ENCODE peak calls at places on chromosomes 2 and 18, in ten cellular contexts. J, X, R, N, S, C, W, M, L and G are unnamed samples.

GRCh38 chr2:127643698-127644660 is 2.0 kb upstream of the GPR17 start:
- DNase-seq in W (no peak), R (no peak), M (no peak), X (no peak), N (no peak), C (no peak), J (no peak), S (no peak), L (no peak), G (no peak)

GRCh38 chr18:49666045-49666444 is 104.2 kb downstream of the LIPG start:
- DNase-seq in R (no peak), L (no peak), W (no peak), N (no peak), X (no peak), S (no peak), J (no peak), M (no peak), C (no peak), G (no peak)

GRCh38 chr2:181570833-181571661 is 85.9 kb downstream of the CERKL start:
- DNase-seq in W (no peak), N (peak; percentile 9), J (no peak), M (no peak), C (no peak), R (no peak), S (peak; percentile 7), L (no peak), X (no peak), G (no peak)

GRCh38 chr2:106575955-106576354 is 88.8 kb downstream of the CD8B2 start:
- DNase-seq in L (no peak), J (no peak), S (no peak), W (no peak), N (no peak), M (no peak), X (no peak), C (no peak), R (no peak), G (no peak)

GRCh38 chr2:239190346-239190745 is 210.5 kb downstream of the HDAC4 start:
- DNase-seq in J (no peak), M (peak; percentile 59), S (no peak), L (no peak), X (no peak), R (no peak), W (no peak), C (no peak), N (no peak), G (no peak)

GRCh38 chr2:191869178-191869577 is 22.3 kb upstream of the CAVIN2 start:
- DNase-seq in X (peak; percentile 58), J (no peak), C (no peak), N (no peak), R (no peak), W (no peak), L (no peak), S (peak; percentile 4), M (no peak), G (no peak)

GRCh38 chr2:236574424-236575145 is 5.0 kb downstream of the ACKR3 start:
- DNase-seq in M (no peak), N (no peak), W (no peak), L (no peak), R (no peak), J (no peak), X (no peak), S (no peak), C (no peak), G (no peak)

GRCh38 chr18:41992066-41992465 is 37.0 kb downstream of the PIK3C3 start:
- DNase-seq in X (no peak), C (no peak), N (no peak), M (no peak), R (no peak), S (peak; percentile 48), L (no peak), J (no peak), W (no peak), G (no peak)

GRCh38 chr2:236049981-236050380 is 118.2 kb downstream of the GBX2 start:
- DNase-seq in C (no peak), M (no peak), N (no peak), J (no peak), R (no peak), X (no peak), S (no peak), W (no peak), L (no peak), G (no peak)

GRCh38 chr18:41873730-41874129 is 81.3 kb upstream of the PIK3C3 start:
- DNase-seq in J (no peak), N (no peak), L (no peak), X (no peak), C (no peak), R (no peak), W (no peak), M (no peak), S (no peak), G (no peak)

GRCh38 chr2:241948299-241948897 is 78.9 kb downstream of the RTP5 start:
- DNase-seq in C (no peak), X (no peak), R (no peak), W (no peak), N (no peak), L (no peak), S (no peak), J (no peak), M (peak; percentile 12), G (no peak)

GRCh38 chr2:112891333-112891950 is 19.5 kb upstream of the IL37 start:
- DNase-seq in S (no peak), M (no peak), R (no peak), N (no peak), J (no peak), C (no peak), L (no peak), W (peak; percentile 88), X (peak; percentile 45), G (no peak)

GRCh38 chr2:170196962-170197361 is 19.0 kb downstream of the MYO3B start:
- DNase-seq in N (no peak), C (no peak), R (no peak), J (no peak), X (no peak), M (no peak), W (no peak), L (no peak), S (no peak), G (no peak)

GRCh38 chr2:217802876-217803638 is 199.7 kb downstream of the TNS1 start:
- DNase-seq in L (no peak), R (no peak), W (no peak), S (no peak), X (no peak), C (no peak), M (no peak), J (no peak), N (no peak), G (no peak)

GRCh38 chr2:241386519-241386918 is 30.4 kb downstream of the FARP2 start:
- DNase-seq in S (peak; percentile 54), M (no peak), N (no peak), W (no peak), J (no peak), C (no peak), R (no peak), X (no peak), L (no peak), G (no peak)